ENCODE peak calls at places on chromosome 13, in five cellular contexts. H, P, C, V and W are unnamed samples. For H3K4me1, the result is how much of the 10 kb centered on the place peaks cover.

GRCh38 chr13:26679411-26679810 is 81.2 kb downstream of the GPR12 start:
- DNase-seq in V (no peak), P (no peak), C (no peak), H (no peak), W (no peak)

GRCh38 chr13:50893211-50893852 is 16.3 kb upstream of the RNASEH2B start:
- DNase-seq in V (no peak), C (no peak), P (peak), H (no peak), W (no peak)

GRCh38 chr13:34037636-34038325 is 219.8 kb downstream of the RFC3 start:
- DNase-seq in C (no peak), H (no peak), P (no peak), V (no peak), W (peak)

GRCh38 chr13:47299316-47299715 is 402.5 kb upstream of the HTR2A start:
- DNase-seq in C (no peak), P (no peak), V (no peak), H (no peak), W (no peak)

GRCh38 chr13:91482427-91482826 is 84.0 kb downstream of the GPC5 start:
- DNase-seq in V (no peak), H (no peak), C (no peak), P (peak), W (peak)

GRCh38 chr13:26929971-26930730 is 169.6 kb upstream of the GPR12 start:
- DNase-seq in V (peak), P (peak), C (peak), H (peak), W (peak)

GRCh38 chr13:113608967-113609533 is 24.5 kb downstream of the TFDP1 start:
- DNase-seq in C (no peak), P (no peak), H (no peak), V (no peak), W (no peak)

GRCh38 chr13:85853901-85854663 is 54.9 kb upstream of the SLITRK6 start:
- DNase-seq in H (no peak), P (no peak), V (no peak), C (no peak), W (peak)

GRCh38 chr13:40651866-40652587 is 14.4 kb downstream of the FOXO1 start:
- DNase-seq in P (no peak), H (no peak), V (no peak), C (peak), W (peak)

GRCh38 chr13:77893066-77893465 is 25.6 kb downstream of the EDNRB start:
- DNase-seq in P (no peak), V (no peak), C (no peak), H (no peak), W (no peak)

GRCh38 chr13:101626925-101627555 is 174.6 kb downstream of the ITGBL1 start:
- DNase-seq in P (no peak), H (no peak), C (peak), V (no peak), W (no peak)

GRCh38 chr13:79735228-79735627 is 254.3 kb downstream of the NDFIP2 start:
- DNase-seq in V (no peak), H (no peak), C (no peak), P (no peak), W (no peak)

GRCh38 chr13:69199664-69200063 is 908.0 kb upstream of the ATXN8OS start:
- DNase-seq in H (no peak), C (no peak), V (no peak), P (peak), W (peak)

GRCh38 chr13:37534181-37534580 is 64.4 kb downstream of the POSTN start:
- DNase-seq in V (no peak), C (no peak), H (no peak), P (no peak), W (no peak)

GRCh38 chr13:79491715-79492114 is 10.8 kb downstream of the NDFIP2 start:
- DNase-seq in C (no peak), P (no peak), V (no peak), H (no peak), W (no peak)

GRCh38 chr13:45615501-45616101 is at the start of gene ERICH6B:
- DNase-seq in V (no peak), H (no peak), C (no peak), P (no peak), W (peak)

DNA sequence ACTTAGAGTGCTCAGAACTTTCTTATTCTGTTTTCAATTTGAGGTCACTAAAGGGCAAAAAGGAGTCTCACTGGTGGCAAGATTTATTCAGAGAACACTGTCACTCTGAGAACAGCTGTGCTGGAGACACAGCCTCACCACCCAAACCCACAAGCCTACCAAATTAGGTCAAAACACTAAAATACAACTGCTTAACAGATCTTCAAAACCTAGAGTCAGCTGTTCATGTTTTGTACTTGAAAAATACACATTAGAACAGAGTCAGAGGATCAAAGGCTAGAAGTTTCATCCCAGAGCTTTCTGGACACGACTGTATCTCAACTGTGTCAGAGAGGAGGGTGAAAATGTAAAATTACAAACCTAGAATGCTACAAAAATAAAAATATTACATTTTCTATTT is 89.3 kb downstream of the MIPEP start:
- DNase-seq in H (no peak), V (no peak), C (no peak), P (no peak), W (no peak)
- H3K4me3 ChIP-seq in H (no peak), V (no peak), C (no peak), P (no peak), W (no peak)

DNA sequence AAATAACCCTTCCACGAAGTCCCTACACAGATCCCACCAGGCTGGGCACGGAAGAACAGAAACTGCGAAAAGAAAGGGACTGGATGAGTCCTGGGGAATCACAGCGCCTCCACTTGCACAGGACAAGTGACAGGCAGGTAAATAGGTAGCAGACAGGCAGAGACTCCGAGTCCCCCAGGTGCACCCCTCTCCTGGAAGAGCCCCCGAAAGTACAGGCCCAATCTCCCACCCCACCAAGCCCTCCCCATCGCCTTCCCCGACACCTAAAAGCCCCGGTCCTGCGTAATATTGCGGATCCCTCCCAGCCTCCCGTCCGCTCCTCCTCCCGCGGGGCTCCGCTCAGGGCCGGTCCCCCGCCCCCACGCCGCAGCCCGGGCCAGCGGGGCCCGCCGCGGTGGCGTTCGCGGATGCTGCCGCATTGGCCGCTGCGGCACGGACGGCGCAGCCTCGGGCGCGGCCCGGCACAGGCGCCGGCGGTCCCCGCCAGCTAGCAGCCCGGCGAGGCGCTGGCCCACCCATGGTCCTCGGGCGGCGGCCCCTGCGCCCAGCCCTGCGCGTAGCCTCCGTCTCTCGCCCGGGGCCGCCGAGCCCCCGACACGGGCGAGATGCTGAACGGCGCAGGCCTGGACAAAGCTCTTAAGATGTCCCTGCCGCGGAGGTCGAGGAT is at the start of gene ATP8A2:
- DNase-seq in H (no peak), C (no peak), V (no peak), P (peak), W (peak)
- H3K9ac ChIP-seq in H (no peak), C (no peak), V (no peak), P (no peak), W (no peak)

GRCh38 chr13:29434217-29434940 is 161.1 kb downstream of the SLC7A1 start:
- DNase-seq in V (no peak), C (peak), P (peak), H (no peak), W (no peak)
- H3K4me1 ChIP-seq in V (under half), C (under half), P (under half), H (under half), W (under half)

GRCh38 chr13:99218969-99219368 is 18.3 kb downstream of the UBAC2 start:
- DNase-seq in V (no peak), P (no peak), C (no peak), H (no peak), W (no peak)
- H3K4me3 ChIP-seq in V (no peak), P (no peak), C (no peak), H (no peak), W (no peak)

DNA sequence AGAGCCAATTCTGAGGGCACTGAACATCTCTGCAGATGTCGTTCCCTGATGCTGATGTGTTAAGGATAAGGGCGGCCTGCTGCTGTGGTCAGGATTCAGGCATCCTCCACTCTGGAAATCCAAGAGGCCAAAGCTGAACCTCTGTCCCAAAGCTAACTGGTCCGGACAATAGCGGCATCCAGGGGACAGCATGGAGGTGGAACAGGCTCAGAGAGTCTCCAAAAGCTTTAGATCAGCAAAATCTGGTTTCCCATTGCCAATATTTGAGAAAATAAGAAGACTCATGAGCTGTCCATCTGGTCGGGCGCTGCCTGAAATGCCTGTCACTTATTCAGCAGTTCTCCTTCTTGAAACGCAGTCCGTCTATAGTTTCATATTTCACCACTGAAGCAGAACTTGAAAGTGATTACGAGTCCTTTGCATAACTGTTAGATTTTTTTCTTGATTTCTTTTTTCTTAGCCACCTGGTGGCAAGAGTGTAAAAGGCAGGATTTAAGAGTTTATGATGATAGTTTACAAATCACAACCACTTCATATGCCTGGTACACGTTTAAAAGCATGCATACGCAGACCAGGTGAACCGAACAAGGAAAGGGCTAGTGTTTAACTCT is 45.9 kb downstream of the GGACT start:
- DNase-seq in C (peak), V (no peak), H (peak), P (no peak), W (no peak)
- H3K9ac ChIP-seq in C (peak), V (no peak), H (no peak), P (no peak), W (no peak)